ENCODE peak calls at places on chromosomes 4 and X, in four cellular contexts. One of them, this sample, is unnamed.

GRCh38 chr4:99949034-99949998 is 759 bp downstream of the H2AZ1 start:
- DNase-seq in HL-60: peak; percentile 79
- DNase-seq in transverse colon: peak; percentile 95
- DNase-seq in HepG2: peak; percentile 92
- DNase-seq in this sample: peak; percentile 93

GRCh38 chr4:40621592-40622512 is 7.8 kb downstream of the RBM47 start:
- DNase-seq in HepG2: peak; percentile 60
- DNase-seq in HL-60: peak; percentile 99
- DNase-seq in transverse colon: peak; percentile 68
- DNase-seq in this sample: peak; percentile 87

GRCh38 chr4:111556861-111557260 is 588.4 kb upstream of the FAM241A start:
- DNase-seq in transverse colon: no peak
- DNase-seq in HepG2: no peak
- DNase-seq in HL-60: no peak
- DNase-seq in this sample: no peak

GRCh38 chrX:69133561-69134542 is 31.4 kb downstream of the PJA1 start:
- DNase-seq in transverse colon: no peak
- DNase-seq in HepG2: peak; percentile 59
- DNase-seq in HL-60: no peak
- DNase-seq in this sample: peak; percentile 4

GRCh38 chr4:26943391-26943790 is 82.8 kb downstream of the STIM2 start:
- DNase-seq in HepG2: no peak
- DNase-seq in HL-60: no peak
- DNase-seq in transverse colon: no peak
- DNase-seq in this sample: no peak

GRCh38 chrX:139213241-139213709 is 317.3 kb upstream of the F9 start:
- DNase-seq in HepG2: peak; percentile 1
- DNase-seq in HL-60: no peak
- DNase-seq in transverse colon: no peak
- DNase-seq in this sample: no peak

GRCh38 chrX:131735127-131735526 is 191.3 kb downstream of the OR13H1 start:
- DNase-seq in HepG2: no peak
- DNase-seq in transverse colon: no peak
- DNase-seq in HL-60: no peak
- DNase-seq in this sample: no peak

GRCh38 chr4:93368968-93369367 is 459.6 kb upstream of the ATOH1 start:
- DNase-seq in transverse colon: no peak
- DNase-seq in HL-60: no peak
- DNase-seq in HepG2: no peak
- DNase-seq in this sample: no peak

GRCh38 chr4:79678472-79679202 is 270.6 kb upstream of the GK2 start:
- DNase-seq in transverse colon: no peak
- DNase-seq in HepG2: no peak
- DNase-seq in HL-60: no peak
- DNase-seq in this sample: no peak

GRCh38 chrX:76428243-76429130 is 977 bp downstream of the MAGEE1 start:
- DNase-seq in HepG2: no peak
- DNase-seq in transverse colon: peak; percentile 14
- DNase-seq in HL-60: no peak
- DNase-seq in this sample: peak; percentile 3

GRCh38 chrX:102154900-102155805 is 624 bp downstream of the BEX5 start:
- DNase-seq in transverse colon: peak; percentile 13
- DNase-seq in HepG2: no peak
- DNase-seq in HL-60: no peak
- DNase-seq in this sample: peak; percentile 4

GRCh38 chrX:133523094-133523493 is 107.8 kb upstream of the GPC4 start:
- DNase-seq in HL-60: no peak
- DNase-seq in HepG2: no peak
- DNase-seq in transverse colon: no peak
- DNase-seq in this sample: peak; percentile 9

GRCh38 chr4:102500371-102501175 is 586 bp upstream of the NFKB1 start:
- DNase-seq in HL-60: no peak
- DNase-seq in transverse colon: peak; percentile 52
- DNase-seq in HepG2: peak; percentile 24
- DNase-seq in this sample: peak; percentile 34
- TF ChIP-seq CTCF in HL-60: no peak
- TF ChIP-seq CTCF in transverse colon: peak; percentile 16
- TF ChIP-seq CTCF in HepG2: no peak
- TF ChIP-seq CTCF in this sample: no peak

GRCh38 chr4:108620933-108621905 is 843 bp downstream of the RPL34 start:
- DNase-seq in transverse colon: no peak
- DNase-seq in HL-60: no peak
- DNase-seq in HepG2: no peak
- DNase-seq in this sample: no peak
- TF ChIP-seq POLR2AphosphoS5 in transverse colon: no peak
- TF ChIP-seq POLR2AphosphoS5 in HL-60: peak; percentile 25
- TF ChIP-seq POLR2AphosphoS5 in HepG2: no peak
- TF ChIP-seq POLR2AphosphoS5 in this sample: no peak

GRCh38 chr4:6802050-6802449 is 19.5 kb downstream of the KIAA0232 start:
- DNase-seq in transverse colon: no peak
- DNase-seq in HepG2: no peak
- DNase-seq in HL-60: no peak
- DNase-seq in this sample: no peak
- H3K27ac ChIP-seq in transverse colon: no peak overlapping the region
- H3K27ac ChIP-seq in HepG2: no peak overlapping the region
- H3K27ac ChIP-seq in HL-60: no peak overlapping the region
- H3K27ac ChIP-seq in this sample: no peak overlapping the region

GRCh38 chrX:14884714-14885113 is 11.5 kb downstream of the MOSPD2 start:
- DNase-seq in transverse colon: no peak
- DNase-seq in HL-60: no peak
- DNase-seq in HepG2: no peak
- DNase-seq in this sample: no peak
- TF ChIP-seq CTCF in transverse colon: no peak
- TF ChIP-seq CTCF in HL-60: no peak
- TF ChIP-seq CTCF in HepG2: no peak
- TF ChIP-seq CTCF in this sample: no peak

DNA sequence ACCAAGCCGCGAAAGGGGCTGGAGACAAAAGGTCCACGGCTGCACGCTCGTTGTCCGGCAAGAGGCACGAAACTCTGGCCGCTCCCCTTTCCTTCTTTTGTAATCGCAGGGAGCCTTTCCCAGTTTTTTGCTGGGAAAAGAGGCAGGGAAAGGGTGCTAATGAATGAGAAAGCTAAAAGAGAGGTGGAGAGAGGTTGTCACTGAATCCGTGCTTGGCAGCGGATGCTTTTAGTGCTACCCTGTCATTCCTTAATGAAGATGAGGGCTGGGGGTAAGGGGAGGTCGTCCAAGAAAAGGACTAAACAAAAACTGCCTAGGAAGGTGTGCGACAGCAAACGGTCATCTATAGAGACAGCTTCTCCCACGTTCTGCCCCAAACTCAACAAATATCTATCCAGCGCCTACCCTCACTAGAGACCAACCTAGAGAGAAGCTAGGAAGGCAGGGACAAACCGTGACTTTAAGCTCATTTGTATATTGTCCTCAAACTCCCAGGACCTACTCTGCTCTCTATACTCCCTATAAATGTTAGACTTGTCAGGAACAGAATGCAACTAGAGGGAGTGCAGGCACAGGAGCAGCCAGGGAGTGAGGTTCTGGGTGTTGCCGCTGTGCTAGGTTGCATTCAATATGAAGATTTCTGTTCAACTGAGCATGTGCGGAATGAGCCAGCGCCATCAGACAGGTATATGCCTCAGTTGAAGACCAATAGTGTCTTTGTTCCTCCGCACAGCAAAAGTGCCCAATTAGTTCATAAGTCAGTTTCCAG is 755 bp upstream of the CASK start:
- DNase-seq in transverse colon: peak; percentile 51
- DNase-seq in HL-60: no peak
- DNase-seq in HepG2: no peak
- DNase-seq in this sample: peak; percentile 19
- TF ChIP-seq POLR2AphosphoS5 in transverse colon: peak; percentile 27
- TF ChIP-seq POLR2AphosphoS5 in HL-60: no peak
- TF ChIP-seq POLR2AphosphoS5 in HepG2: no peak
- TF ChIP-seq POLR2AphosphoS5 in this sample: no peak

GRCh38 chrX:100319716-100320115 is 90.4 kb downstream of the PCDH19 start:
- DNase-seq in HL-60: no peak
- DNase-seq in HepG2: no peak
- DNase-seq in transverse colon: no peak
- DNase-seq in this sample: no peak
- H3K27ac ChIP-seq in HL-60: no peak overlapping the region
- H3K27ac ChIP-seq in HepG2: no peak overlapping the region
- H3K27ac ChIP-seq in transverse colon: no peak overlapping the region
- H3K27ac ChIP-seq in this sample: no peak overlapping the region

This sample was measured in prostate gland.